ENCODE peak calls at places on chromosomes 13 and 19, in seven cellular contexts. K is M059J; A is Peyer's patch; I is central memory CD4-positive, alpha-beta T cell; G is activated naive CD4-positive, alpha-beta T cell; B is NCI-H345; O is astrocyte of the cerebellum. T is an unnamed sample.

GRCh38 chr13:39263033-39263432 is 224.8 kb downstream of the NHLRC3 start:
- DNase-seq in K (peak; percentile 42), A (peak; percentile 65), I (no peak), G (no peak), B (peak; percentile 53), O (peak; percentile 18), T (no peak)

GRCh38 chr13:27395007-27395510 is 29.4 kb upstream of the GTF3A start:
- DNase-seq in K (no peak), A (no peak), I (no peak), G (no peak), B (no peak), O (no peak), T (no peak)

GRCh38 chr13:26446751-26447150 is 110.7 kb upstream of the WASF3 start:
- DNase-seq in K (peak; percentile 44), A (no peak), I (no peak), G (no peak), B (no peak), O (no peak), T (no peak)

GRCh38 chr19:13890136-13890535 is 13.2 kb downstream of the NANOS3 start:
- DNase-seq in K (no peak), A (no peak), I (no peak), G (no peak), B (no peak), O (no peak), T (no peak)

GRCh38 chr13:46844431-46844830 is 47.5 kb upstream of the ESD start:
- DNase-seq in K (peak; percentile 53), A (no peak), I (no peak), G (no peak), B (no peak), O (peak; percentile 15), T (no peak)

GRCh38 chr19:3080281-3080680 is 13.9 kb upstream of the GNA11 start:
- DNase-seq in K (peak; percentile 87), A (peak; percentile 80), I (no peak), G (no peak), B (no peak), O (no peak), T (no peak)

GRCh38 chr19:56732974-56733373 is 61.4 kb upstream of the ZNF835 start:
- DNase-seq in K (no peak), A (no peak), I (no peak), G (no peak), B (no peak), O (no peak), T (no peak)

GRCh38 chr19:15506074-15506565 is 2.2 kb upstream of the CYP4F22 start:
- DNase-seq in K (no peak), A (no peak), I (no peak), G (no peak), B (no peak), O (no peak), T (no peak)

GRCh38 chr19:36245210-36246005 is 30.5 kb downstream of the ZNF146 start:
- DNase-seq in K (no peak), A (no peak), I (no peak), G (no peak), B (peak; percentile 84), O (no peak), T (no peak)

GRCh38 chr19:43798546-43799409 is 3.5 kb downstream of the LYPD5 start:
- DNase-seq in K (peak; percentile 78), A (no peak), I (peak; percentile 32), G (no peak), B (peak; percentile 70), O (no peak), T (no peak)

GRCh38 chr13:39602277-39602613 is 748 bp downstream of the LHFPL6 start:
- DNase-seq in K (no peak), A (no peak), I (no peak), G (no peak), B (no peak), O (no peak), T (no peak)

GRCh38 chr13:80337706-80338105 is 3.2 kb downstream of the SPRY2 start:
- DNase-seq in K (no peak), A (no peak), I (no peak), G (no peak), B (no peak), O (no peak), T (no peak)

GRCh38 chr19:35397064-35397463 is 26.2 kb downstream of the GPR42 start:
- DNase-seq in K (no peak), A (no peak), I (no peak), G (no peak), B (no peak), O (no peak), T (no peak)

GRCh38 chr19:43651758-43652545 is 12.3 kb upstream of the CADM4 start:
- DNase-seq in K (peak; percentile 66), A (peak; percentile 79), I (no peak), G (no peak), B (peak; percentile 8), O (peak; percentile 47), T (no peak)

GRCh38 chr13:32783067-32783466 is 196.8 kb downstream of the PDS5B start:
- DNase-seq in K (peak; percentile 12), A (no peak), I (peak; percentile 3), G (no peak), B (no peak), O (no peak), T (no peak)

GRCh38 chr13:113023217-113023597 is 54.2 kb downstream of the MCF2L start:
- DNase-seq in K (no peak), A (no peak), I (no peak), G (no peak), B (no peak), O (no peak), T (no peak)

GRCh38 chr19:29122185-29122584 is 90.8 kb downstream of the UQCRFS1 start:
- DNase-seq in K (no peak), A (no peak), I (no peak), G (no peak), B (no peak), O (no peak), T (no peak)

GRCh38 chr19:38792250-38793111 is 3.5 kb downstream of the LGALS7B start:
- DNase-seq in K (no peak), A (peak; percentile 69), I (no peak), G (no peak), B (no peak), O (no peak), T (no peak)

GRCh38 chr19:44875666-44876418 is 15.2 kb upstream of the TOMM40 start:
- DNase-seq in K (peak; percentile 54), A (no peak), I (no peak), G (no peak), B (no peak), O (no peak), T (no peak)

GRCh38 chr13:75717525-75717924 is 81.4 kb downstream of the LMO7 start:
- DNase-seq in K (no peak), A (no peak), I (no peak), G (no peak), B (no peak), O (no peak), T (no peak)

GRCh38 chr19:18860302-18860700 is 28.5 kb downstream of the UPF1 start:
- DNase-seq in K (no peak), A (no peak), I (no peak), G (no peak), B (no peak), O (no peak), T (no peak)

GRCh38 chr19:47075941-47076340 is 27.5 kb upstream of the TMEM160 start:
- DNase-seq in K (no peak), A (no peak), I (no peak), G (no peak), B (no peak), O (no peak), T (no peak)

GRCh38 chr19:5403968-5404640 is 51.1 kb upstream of the ZNRF4 start:
- DNase-seq in K (peak; percentile 84), A (peak; percentile 56), I (peak; percentile 13), G (peak; percentile 15), B (no peak), O (peak; percentile 84), T (peak; percentile 13)

GRCh38 chr13:106570354-106570822 is 2.5 kb upstream of the ARGLU1 start:
- DNase-seq in K (no peak), A (peak; percentile 86), I (peak; percentile 69), G (no peak), B (no peak), O (no peak), T (no peak)

GRCh38 chr19:52734340-52734892 is 428 bp downstream of the ZNF611 start:
- DNase-seq in K (peak; percentile 27), A (no peak), I (no peak), G (no peak), B (no peak), O (no peak), T (no peak)

GRCh38 chr19:38596057-38596981 is 21.4 kb downstream of the MAP4K1 start:
- DNase-seq in K (no peak), A (peak; percentile 57), I (no peak), G (no peak), B (peak; percentile 95), O (no peak), T (no peak)

GRCh38 chr19:8371011-8371804 is 7.3 kb downstream of the ANGPTL4 start:
- DNase-seq in K (no peak), A (no peak), I (no peak), G (no peak), B (no peak), O (no peak), T (no peak)

GRCh38 chr19:41327499-41328156 is 17.7 kb downstream of the CCDC97 start:
- DNase-seq in K (peak; percentile 43), A (peak; percentile 94), I (peak; percentile 90), G (peak; percentile 52), B (peak; percentile 9), O (no peak), T (peak; percentile 82)

GRCh38 chr13:90365130-90365529 is 982.4 kb upstream of the MIR17HG start:
- DNase-seq in K (no peak), A (no peak), I (no peak), G (no peak), B (no peak), O (no peak), T (no peak)

GRCh38 chr13:112874751-112875300 is 94.2 kb upstream of the MCF2L start:
- DNase-seq in K (no peak), A (peak; percentile 44), I (no peak), G (no peak), B (no peak), O (no peak), T (no peak)

GRCh38 chr13:100634686-100635085 is 39.9 kb downstream of the TMTC4 start:
- DNase-seq in K (no peak), A (no peak), I (no peak), G (no peak), B (no peak), O (no peak), T (no peak)

GRCh38 chr19:5585461-5586299 is 17.9 kb upstream of the TINCR start:
- DNase-seq in K (no peak), A (no peak), I (peak; percentile 54), G (no peak), B (no peak), O (no peak), T (no peak)

GRCh38 chr13:112693831-112694497 is 4.1 kb downstream of the ATP11A start:
- DNase-seq in K (peak; percentile 69), A (peak; percentile 43), I (no peak), G (no peak), B (peak; percentile 16), O (peak; percentile 40), T (no peak)

GRCh38 chr19:16368385-16369305 is 44.0 kb downstream of the KLF2 start:
- DNase-seq in K (no peak), A (peak; percentile 72), I (peak; percentile 92), G (no peak), B (no peak), O (no peak), T (peak; percentile 51)

GRCh38 chr19:3646336-3647092 is 19.9 kb upstream of the CACTIN start:
- DNase-seq in K (peak; percentile 14), A (no peak), I (no peak), G (no peak), B (no peak), O (no peak), T (no peak)

GRCh38 chr19:14979136-14979497 is 547 bp downstream of the SLC1A6 start:
- DNase-seq in K (no peak), A (no peak), I (no peak), G (no peak), B (no peak), O (no peak), T (no peak)

GRCh38 chr19:15378529-15379082 is 981 bp downstream of the AKAP8 start:
- DNase-seq in K (peak; percentile 69), A (peak; percentile 76), I (peak; percentile 34), G (no peak), B (peak; percentile 7), O (no peak), T (no peak)

T was measured in central memory CD8-positive, alpha-beta T cell.